ENCODE peak calls at places on chromosomes 4 and X, in nine cellular contexts. N, Q, K, M, I, Z, C, P and T are unnamed samples.

GRCh38 chr4:121421594-121421993 is 40.8 kb upstream of the QRFPR start:
- DNase-seq in N (no peak), M (no peak), P (no peak), K (no peak), Q (no peak), I (peak; percentile 7), C (no peak), Z (no peak), T (no peak)

GRCh38 chrX:147478899-147479298 is 432.8 kb upstream of the FMR1 start:
- DNase-seq in K (no peak), C (no peak), Q (no peak), Z (no peak), N (no peak), M (no peak), I (no peak), P (no peak), T (no peak)

GRCh38 chr4:139950568-139950967 is 203.4 kb downstream of the MAML3 start:
- DNase-seq in P (peak; percentile 24), C (peak; percentile 51), K (no peak), Q (no peak), N (peak; percentile 80), M (no peak), I (no peak), Z (peak; percentile 86), T (no peak)

GRCh38 chrX:72305286-72306084 is at the start of gene CITED1:
- DNase-seq in Z (no peak), I (peak; percentile 8), M (no peak), P (no peak), C (peak; percentile 7), K (no peak), N (no peak), Q (no peak), T (no peak)

GRCh38 chr4:68257719-68258118 is 12.2 kb upstream of the TMPRSS11B start:
- DNase-seq in C (no peak), K (no peak), Q (no peak), M (no peak), I (no peak), P (no peak), Z (no peak), N (no peak), T (no peak)

GRCh38 chrX:38973327-38973726 is 172.1 kb downstream of the MID1IP1 start:
- DNase-seq in N (no peak), C (no peak), M (no peak), I (no peak), P (no peak), Q (no peak), K (no peak), Z (no peak), T (peak; percentile 16)

GRCh38 chr4:114318309-114318708 is 280.3 kb upstream of the UGT8 start:
- DNase-seq in Q (no peak), Z (no peak), M (no peak), I (no peak), N (no peak), K (peak; percentile 67), P (no peak), C (no peak), T (no peak)

GRCh38 chrX:80879143-80879542 is 69.5 kb upstream of the BRWD3 start:
- DNase-seq in Z (no peak), K (peak; percentile 7), Q (no peak), P (no peak), N (no peak), I (no peak), M (no peak), C (no peak), T (no peak)

GRCh38 chrX:84469226-84469625 is 33.0 kb downstream of the HDX start:
- DNase-seq in M (no peak), N (peak; percentile 53), P (no peak), Q (no peak), I (peak; percentile 86), Z (no peak), K (peak; percentile 10), C (peak; percentile 32), T (peak; percentile 16)

GRCh38 chr4:68951078-68951805 is at the start of gene UGT2A3:
- DNase-seq in Z (no peak), P (no peak), K (no peak), Q (no peak), C (no peak), N (no peak), I (no peak), M (no peak), T (no peak)

GRCh38 chr4:101393256-101393655 is 45.9 kb upstream of the PPP3CA start:
- DNase-seq in K (no peak), Q (no peak), M (no peak), C (peak; percentile 77), I (peak; percentile 4), Z (no peak), P (no peak), N (peak; percentile 72), T (peak; percentile 29)

GRCh38 chr4:103786014-103786413 is 66.2 kb upstream of the TACR3 start:
- DNase-seq in K (peak; percentile 50), N (peak; percentile 3), I (peak; percentile 26), M (no peak), Q (no peak), Z (no peak), P (peak; percentile 2), C (peak; percentile 30), T (no peak)

GRCh38 chr4:3701271-3702083 is 64.7 kb upstream of the ADRA2C start:
- DNase-seq in N (no peak), P (no peak), M (no peak), C (no peak), Q (no peak), I (no peak), K (no peak), Z (no peak), T (no peak)

GRCh38 chr4:73869130-73870055 is at the start of gene CXCL1:
- DNase-seq in C (peak; percentile 66), P (no peak), I (peak; percentile 83), K (no peak), Q (no peak), M (no peak), Z (no peak), N (peak; percentile 50), T (no peak)

GRCh38 chr4:105060628-105061027 is 86.0 kb upstream of the TET2 start:
- DNase-seq in Z (peak; percentile 67), P (peak; percentile 42), I (peak; percentile 18), N (peak; percentile 83), C (peak; percentile 61), M (no peak), K (no peak), Q (no peak), T (peak; percentile 7)

GRCh38 chr4:3640587-3640962 is 108.4 kb upstream of the LRPAP1 start:
- DNase-seq in N (no peak), I (no peak), Q (no peak), Z (no peak), M (no peak), P (no peak), K (no peak), C (no peak), T (peak; percentile 8)

GRCh38 chrX:46710927-46711623 is 47.8 kb downstream of the SLC9A7 start:
- DNase-seq in Q (no peak), N (no peak), I (no peak), P (no peak), Z (no peak), C (no peak), K (no peak), M (no peak), T (no peak)

GRCh38 chrX:24081661-24082154 is 27.0 kb downstream of the EIF2S3 start:
- DNase-seq in M (peak; percentile 19), Z (peak; percentile 20), C (peak; percentile 59), N (peak; percentile 60), K (no peak), P (no peak), I (peak; percentile 76), Q (no peak), T (peak; percentile 16)

GRCh38 chr4:135838889-135839288 is 1637.3 kb upstream of the PABPC4L start:
- DNase-seq in K (no peak), C (no peak), P (no peak), Z (no peak), M (no peak), Q (no peak), I (no peak), N (peak; percentile 87), T (peak; percentile 85)

GRCh38 chr4:40991908-40992307 is 222.4 kb downstream of the APBB2 start:
- DNase-seq in Z (no peak), Q (no peak), M (no peak), N (no peak), P (peak; percentile 26), I (no peak), C (no peak), K (no peak), T (no peak)

GRCh38 chr4:153929651-153930050 is 140.8 kb upstream of the SFRP2 start:
- DNase-seq in K (no peak), N (no peak), P (no peak), M (no peak), I (no peak), Q (no peak), Z (no peak), C (no peak), T (no peak)

GRCh38 chrX:56726609-56727008 is 2.4 kb upstream of the NBDY start:
- DNase-seq in P (no peak), M (no peak), N (peak; percentile 54), I (peak; percentile 63), K (no peak), Z (no peak), C (peak; percentile 32), Q (no peak), T (no peak)

GRCh38 chrX:12360991-12361598 is 222.8 kb downstream of the FRMPD4 start:
- DNase-seq in C (peak; percentile 37), Q (no peak), P (no peak), I (no peak), Z (no peak), M (no peak), K (no peak), N (peak; percentile 15), T (no peak)

GRCh38 chr4:8112036-8112576 is 46.5 kb downstream of the ABLIM2 start:
- DNase-seq in N (no peak), Q (no peak), K (no peak), M (no peak), I (no peak), Z (no peak), C (no peak), P (no peak), T (no peak)

GRCh38 chr4:100008048-100008447 is 58.0 kb upstream of the H2AZ1 start:
- DNase-seq in N (peak; percentile 23), K (no peak), P (no peak), Z (no peak), I (no peak), M (no peak), C (peak; percentile 56), Q (no peak), T (peak; percentile 15)

GRCh38 chrX:153565996-153566580 is 32.9 kb downstream of the CCNQ start:
- DNase-seq in M (no peak), Q (no peak), N (no peak), C (no peak), Z (no peak), P (no peak), K (no peak), I (no peak), T (no peak)

GRCh38 chr4:142701017-142701416 is 145.1 kb downstream of the INPP4B start:
- DNase-seq in K (no peak), Z (no peak), I (no peak), P (no peak), N (no peak), Q (no peak), M (no peak), C (no peak), T (no peak)

GRCh38 chr4:15197005-15197404 is 194.7 kb downstream of the CPEB2 start:
- DNase-seq in Z (no peak), C (peak; percentile 28), N (peak; percentile 69), P (no peak), M (no peak), I (peak; percentile 36), Q (no peak), K (no peak), T (no peak)